ENCODE peak calls at places on chromosome 2, in four cellular contexts. E is HepG2, N is H1, Y is K562. L is an unnamed sample.

GRCh38 chr2:227592694-227593387 is 5.9 kb upstream of the SCYGR2 start:
- DNase-seq in E (no peak), N (no peak), Y (no peak), L (no peak)

GRCh38 chr2:48482774-48483173 is 47.2 kb upstream of the STON1 start:
- DNase-seq in E (no peak), N (no peak), Y (no peak), L (peak)

GRCh38 chr2:132804045-132804444 is 134.0 kb upstream of the LYPD1 start:
- DNase-seq in E (no peak), N (no peak), Y (no peak), L (peak)

GRCh38 chr2:52810460-52810859 is 957.1 kb upstream of the CHAC2 start:
- DNase-seq in E (no peak), N (no peak), Y (no peak), L (peak)

GRCh38 chr2:140384946-140385345 is 1604.8 kb upstream of the NXPH2 start:
- DNase-seq in E (no peak), N (no peak), Y (no peak), L (no peak)

GRCh38 chr2:197759013-197759412 is 26.1 kb downstream of the BOLL start:
- DNase-seq in E (no peak), N (no peak), Y (no peak), L (no peak)

GRCh38 chr2:6916736-6917070 is 509 bp upstream of the RNF144A start:
- DNase-seq in E (no peak), N (no peak), Y (no peak), L (no peak)

GRCh38 chr2:47087051-47087450 is 68.1 kb downstream of the STPG4 start:
- DNase-seq in E (no peak), N (no peak), Y (no peak), L (no peak)

GRCh38 chr2:148989882-148990493 is 48.5 kb upstream of the LYPD6B start:
- DNase-seq in E (peak), N (no peak), Y (peak), L (peak)

GRCh38 chr2:169106563-169107545 is 37.5 kb downstream of the DHRS9 start:
- DNase-seq in E (no peak), N (no peak), Y (no peak), L (no peak)

GRCh38 chr2:191350826-191351225 is 105.6 kb downstream of the MYO1B start:
- DNase-seq in E (no peak), N (no peak), Y (no peak), L (no peak)

GRCh38 chr2:175167076-175167791 is 769 bp downstream of the ATF2 start:
- DNase-seq in E (peak), N (no peak), Y (peak), L (peak)

GRCh38 chr2:48504647-48505327 is 25.2 kb upstream of the STON1 start:
- DNase-seq in E (no peak), N (no peak), Y (no peak), L (peak)

GRCh38 chr2:144643537-144644336 is 123.8 kb upstream of the ZEB2 start:
- DNase-seq in E (no peak), N (no peak), Y (no peak), L (no peak)

GRCh38 chr2:113848758-113849460 is 41.0 kb upstream of the ACTR3 start:
- DNase-seq in E (peak), N (no peak), Y (no peak), L (no peak)

GRCh38 chr2:219576505-219577388 is 4.6 kb downstream of the INHA start:
- DNase-seq in E (peak), N (no peak), Y (peak), L (no peak)

GRCh38 chr2:65845442-65846182 is 413.2 kb upstream of the SPRED2 start:
- DNase-seq in E (no peak), N (no peak), Y (no peak), L (no peak)

GRCh38 chr2:9087151-9087681 is 83.7 kb upstream of the MBOAT2 start:
- DNase-seq in E (no peak), N (no peak), Y (no peak), L (no peak)

GRCh38 chr2:22290293-22290692 is 1094.7 kb upstream of the KLHL29 start:
- DNase-seq in E (no peak), N (no peak), Y (no peak), L (no peak)

GRCh38 chr2:177572236-177572671 is 179.7 kb downstream of the AGPS start:
- DNase-seq in E (peak), N (no peak), Y (no peak), L (no peak)

GRCh38 chr2:96083064-96083889 is 33.1 kb downstream of the ADRA2B start:
- DNase-seq in E (no peak), N (no peak), Y (no peak), L (no peak)

GRCh38 chr2:43193996-43194869 is 32.2 kb downstream of the ZFP36L2 start:
- DNase-seq in E (peak), N (no peak), Y (no peak), L (no peak)

GRCh38 chr2:37377187-37377532 is 32.7 kb downstream of the QPCT start:
- DNase-seq in E (no peak), N (no peak), Y (no peak), L (no peak)

GRCh38 chr2:132438650-132439030 is 22.0 kb downstream of the GPR39 start:
- DNase-seq in E (no peak), N (no peak), Y (no peak), L (peak)

GRCh38 chr2:45826889-45827635 is 175.6 kb downstream of the PRKCE start:
- DNase-seq in E (no peak), N (no peak), Y (no peak), L (peak)

GRCh38 chr2:218980800-218981389 is 4.1 kb downstream of the FEV start:
- DNase-seq in E (no peak), N (no peak), Y (no peak), L (no peak)

GRCh38 chr2:158686166-158686792 is 108.8 kb upstream of the DAPL1 start:
- DNase-seq in E (no peak), N (no peak), Y (no peak), L (no peak)

GRCh38 chr2:158676696-158677095 is 118.4 kb upstream of the DAPL1 start:
- DNase-seq in E (no peak), N (no peak), Y (no peak), L (no peak)

GRCh38 chr2:158687315-158687714 is 107.8 kb upstream of the DAPL1 start:
- DNase-seq in E (no peak), N (no peak), Y (no peak), L (no peak)

GRCh38 chr2:158685646-158686045 is 109.5 kb upstream of the DAPL1 start:
- DNase-seq in E (no peak), N (no peak), Y (no peak), L (no peak)

GRCh38 chr2:158681816-158682215 is 113.3 kb upstream of the DAPL1 start:
- DNase-seq in E (no peak), N (no peak), Y (no peak), L (no peak)
- TF ChIP-seq JUN in E (no peak), N (no peak), Y (no peak), L (no peak)

GRCh38 chr2:18829331-18829902 is 240.0 kb upstream of the NT5C1B start:
- DNase-seq in E (peak), N (no peak), Y (no peak), L (peak)

GRCh38 chr2:18824317-18824716 is 234.9 kb upstream of the NT5C1B start:
- DNase-seq in E (peak), N (no peak), Y (no peak), L (no peak)

GRCh38 chr2:18828296-18828695 is 238.9 kb upstream of the NT5C1B start:
- DNase-seq in E (no peak), N (no peak), Y (no peak), L (no peak)

GRCh38 chr2:18825856-18826255 is 236.5 kb upstream of the NT5C1B start:
- DNase-seq in E (no peak), N (no peak), Y (no peak), L (no peak)

DNA sequence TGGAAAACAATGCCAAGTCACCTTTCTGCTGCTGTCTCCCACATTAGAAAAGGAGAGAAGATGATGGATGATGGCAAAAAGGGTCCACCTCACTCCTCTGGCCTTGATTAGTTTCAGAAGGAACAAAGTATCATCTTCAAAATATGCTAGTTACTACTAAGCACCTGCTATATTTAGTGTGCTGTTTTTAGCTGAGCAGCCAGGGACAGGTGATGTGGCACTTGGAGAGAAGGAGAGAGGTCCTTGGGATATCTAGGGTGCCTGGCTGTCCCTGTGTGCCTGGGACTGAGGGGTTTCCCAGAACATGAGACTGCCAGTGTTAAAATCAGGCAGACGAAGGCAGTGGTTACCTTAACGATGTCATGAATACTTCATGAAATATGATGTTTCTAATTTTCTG is 235.5 kb upstream of the NT5C1B start:
- DNase-seq in E (no peak), N (no peak), Y (no peak), L (no peak)
- H2AFZ ChIP-seq in E (no peak), N (no peak), Y (no peak), L (no peak)

DNA sequence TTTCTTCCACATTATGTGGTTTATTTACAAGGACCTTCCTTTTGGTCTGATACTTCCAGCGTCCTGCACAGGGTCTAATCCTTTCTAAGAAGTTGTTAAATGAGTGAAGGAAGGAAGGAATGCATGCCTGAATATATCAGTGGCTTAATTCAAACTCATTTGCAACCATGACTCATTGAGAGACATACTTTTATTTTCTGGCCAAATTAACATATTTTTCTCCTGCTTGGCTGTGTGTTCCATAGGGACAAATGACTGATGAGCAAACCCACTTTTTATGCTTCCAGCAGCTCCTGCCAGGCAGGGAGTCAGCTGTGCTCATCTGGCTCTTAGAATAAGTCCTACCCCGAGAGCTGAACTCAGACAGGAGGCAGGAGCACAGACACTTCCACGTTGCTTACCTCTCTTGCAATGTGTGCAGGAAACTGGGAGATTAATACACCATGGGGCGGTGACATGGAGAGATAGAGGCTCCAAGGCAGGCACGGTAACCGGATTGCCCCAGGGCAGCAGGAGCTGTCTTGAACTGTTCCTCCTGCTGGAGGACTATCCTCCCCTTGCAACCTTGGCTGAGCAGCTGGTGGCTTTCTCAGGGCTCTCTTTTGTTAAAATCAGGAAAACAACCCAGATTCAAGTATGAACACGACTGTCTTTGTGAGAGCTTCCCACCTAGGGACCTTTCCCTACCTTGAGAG is 667.5 kb upstream of the HS6ST1 start:
- DNase-seq in E (no peak), N (no peak), Y (no peak), L (no peak)
- TF ChIP-seq JUN in E (no peak), N (no peak), Y (no peak), L (no peak)

GRCh38 chr2:98026927-98027522 is 31.3 kb upstream of the TMEM131 start:
- DNase-seq in E (no peak), N (no peak), Y (no peak), L (no peak)
- H2AFZ ChIP-seq in E (no peak), N (no peak), Y (no peak), L (no peak)

DNA sequence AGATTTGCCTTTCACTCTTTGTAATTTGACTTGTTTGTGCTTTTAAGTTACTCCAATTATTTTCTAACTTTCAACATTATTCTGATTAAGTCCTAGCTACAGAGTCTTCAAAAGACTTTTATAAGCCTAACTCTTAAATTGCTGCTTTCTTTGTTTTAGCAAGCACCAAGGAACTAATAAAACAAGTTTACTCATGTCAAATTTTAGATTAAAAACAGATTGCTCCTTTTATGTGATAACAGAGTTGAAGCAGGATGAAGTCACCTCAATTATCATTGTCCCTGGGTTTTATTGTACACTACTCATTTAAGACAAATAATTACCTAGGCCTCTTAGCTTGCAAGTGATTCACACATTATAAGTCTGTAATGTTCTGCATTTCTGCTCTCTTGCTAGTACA is 678.4 kb downstream of the ERBB4 start:
- DNase-seq in E (no peak), N (no peak), Y (no peak), L (no peak)
- TF ChIP-seq JUN in E (no peak), N (no peak), Y (no peak), L (no peak)

DNA sequence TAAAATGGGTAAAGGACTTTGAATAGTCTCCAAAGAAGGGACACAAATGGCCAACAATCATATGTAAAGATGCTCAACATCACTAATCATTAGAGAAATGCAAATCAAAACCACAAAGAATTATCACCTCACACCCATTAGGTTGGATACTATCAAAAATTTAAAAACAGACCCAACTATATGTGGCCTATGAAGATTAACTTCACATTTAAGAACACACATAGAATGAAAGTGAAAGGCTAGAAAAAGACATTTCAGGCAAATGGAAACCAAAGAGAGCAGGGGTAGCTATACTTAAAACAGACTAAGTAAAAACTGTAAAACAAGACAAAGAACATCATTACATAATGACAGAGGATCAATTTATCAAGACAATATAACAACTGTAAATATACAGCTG is 53.5 kb upstream of the ASPRV1 start:
- DNase-seq in E (no peak), N (no peak), Y (no peak), L (no peak)
- H2AFZ ChIP-seq in E (no peak), N (no peak), Y (no peak), L (no peak)

GRCh38 chr2:129821445-129821844 is 158.0 kb upstream of the RAB6C start:
- DNase-seq in E (no peak), N (no peak), Y (no peak), L (no peak)

GRCh38 chr2:129823044-129823443 is 156.4 kb upstream of the RAB6C start:
- DNase-seq in E (no peak), N (no peak), Y (no peak), L (no peak)

GRCh38 chr2:129817175-129817574 is 162.3 kb upstream of the RAB6C start:
- DNase-seq in E (no peak), N (no peak), Y (no peak), L (no peak)

GRCh38 chr2:129819855-129820254 is 159.6 kb upstream of the RAB6C start:
- DNase-seq in E (no peak), N (no peak), Y (no peak), L (no peak)

GRCh38 chr2:129820908-129821307 is 158.6 kb upstream of the RAB6C start:
- DNase-seq in E (no peak), N (no peak), Y (no peak), L (no peak)
- TF ChIP-seq JUN in E (no peak), N (no peak), Y (no peak), L (no peak)

DNA sequence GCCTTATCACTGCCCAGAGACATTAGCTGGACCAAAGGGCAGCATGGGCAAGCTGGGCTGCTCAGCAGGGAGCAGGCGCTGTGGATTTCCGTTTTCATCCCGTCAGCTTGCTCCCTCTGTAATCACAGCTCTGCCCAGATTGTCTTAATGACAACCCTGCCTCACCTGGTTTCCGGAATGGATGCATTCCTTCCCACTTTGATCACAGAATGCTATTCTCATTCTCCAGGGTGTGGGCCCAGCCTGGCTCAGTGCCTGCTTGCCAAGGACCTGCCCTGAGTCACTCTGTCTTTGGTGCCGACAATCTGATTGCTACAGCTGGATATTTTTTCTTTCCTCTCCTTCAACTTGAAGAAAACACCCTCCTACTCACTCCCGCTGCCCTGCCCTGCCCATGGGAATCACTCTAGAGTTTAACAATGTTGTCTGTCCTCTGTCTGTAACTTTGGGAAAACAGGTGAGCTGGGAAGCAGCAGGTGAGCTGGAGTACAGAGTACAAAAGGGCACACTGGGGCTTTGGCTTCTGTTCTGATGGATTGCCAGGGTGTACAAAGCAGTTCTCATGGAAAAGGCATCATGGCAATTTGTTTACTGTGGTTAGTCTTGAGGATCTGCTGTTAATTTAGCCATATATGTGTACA is 27.2 kb upstream of the FAM136A start:
- DNase-seq in E (peak), N (peak), Y (no peak), L (no peak)
- H2AFZ ChIP-seq in E (no peak), N (peak), Y (no peak), L (no peak)

GRCh38 chr2:85795331-85796045 is 41.7 kb downstream of the ATOH8 start:
- DNase-seq in E (no peak), N (no peak), Y (no peak), L (no peak)
- TF ChIP-seq JUN in E (no peak), N (no peak), Y (no peak), L (no peak)

L was measured in endothelial cell of umbilical vein.